ENCODE peak calls at places on chromosome 22, in eight cellular contexts. V, R, M, K, S, U, W and C are unnamed samples.

GRCh38 chr22:27252282-27253049 is 549.1 kb downstream of the MN1 start:
- DNase-seq in V (peak), R (no peak), M (no peak), K (no peak), S (no peak), U (no peak), W (no peak), C (peak)

GRCh38 chr22:39243443-39244072 is 1.2 kb downstream of the PDGFB start:
- DNase-seq in V (no peak), R (no peak), M (no peak), K (no peak), S (peak), U (no peak), W (no peak), C (no peak)

GRCh38 chr22:26589367-26589844 is 526 bp downstream of the TPST2 start:
- DNase-seq in V (no peak), R (no peak), M (no peak), K (peak), S (peak), U (no peak), W (peak), C (peak)

GRCh38 chr22:31253949-31254348 is 38.3 kb downstream of the PIK3IP1 start:
- DNase-seq in V (no peak), R (no peak), M (no peak), K (no peak), S (no peak), U (no peak), W (no peak), C (peak)

GRCh38 chr22:44455151-44455962 is 42.7 kb downstream of the RTL6 start:
- DNase-seq in V (no peak), R (no peak), M (no peak), K (peak), S (no peak), U (peak), W (peak), C (no peak)

GRCh38 chr22:27212617-27213177 is 555.3 kb downstream of the MIAT start:
- DNase-seq in V (peak), R (no peak), M (no peak), K (no peak), S (no peak), U (no peak), W (no peak), C (peak)

GRCh38 chr22:43042101-43042780 is 27.3 kb upstream of the PACSIN2 start:
- DNase-seq in V (no peak), R (no peak), M (no peak), K (no peak), S (no peak), U (no peak), W (no peak), C (no peak)

GRCh38 chr22:25027552-25027951 is 75.0 kb downstream of the KIAA1671 start:
- DNase-seq in V (no peak), R (no peak), M (no peak), K (no peak), S (no peak), U (no peak), W (no peak), C (no peak)

GRCh38 chr22:38802671-38803121 is 8.8 kb upstream of the DNAL4 start:
- DNase-seq in V (no peak), R (no peak), M (no peak), K (no peak), S (no peak), U (no peak), W (no peak), C (peak)

GRCh38 chr22:36934153-36934939 is 20.9 kb downstream of the CSF2RB start:
- DNase-seq in V (no peak), R (no peak), M (no peak), K (no peak), S (no peak), U (no peak), W (no peak), C (no peak)

GRCh38 chr22:19897726-19898515 is 43.2 kb upstream of the GNB1L start:
- DNase-seq in V (no peak), R (no peak), M (no peak), K (no peak), S (no peak), U (no peak), W (no peak), C (no peak)

GRCh38 chr22:29987143-29987542 is 93.1 kb upstream of the HORMAD2 start:
- DNase-seq in V (peak), R (no peak), M (no peak), K (no peak), S (no peak), U (no peak), W (no peak), C (no peak)